ENCODE peak calls at places on chromosome 11, in five cellular contexts. G is Panc1, T is left lung, D is heart right ventricle, W is body of pancreas. X is an unnamed sample. For H3K36me3 and H3K9me3, the result is how much of the 10 kb centered on the place peaks cover.

GRCh38 chr11:73331138-73331916 is 23.3 kb downstream of the ARHGEF17 start:
- DNase-seq in G (no peak), D (peak), T (no peak), W (no peak), X (no peak)

GRCh38 chr11:12723410-12724297 is 49.4 kb downstream of the TEAD1 start:
- DNase-seq in W (no peak), G (no peak), D (no peak), T (no peak), X (no peak)

GRCh38 chr11:117945047-117945820 is 16.0 kb upstream of the TMPRSS13 start:
- DNase-seq in T (no peak), D (no peak), W (no peak), G (no peak), X (no peak)

GRCh38 chr11:27237641-27238040 is 125.4 kb downstream of the CCDC34 start:
- DNase-seq in G (no peak), W (no peak), T (no peak), D (no peak), X (no peak)

GRCh38 chr11:11400635-11401232 is 47.7 kb upstream of the CSNK2A3 start:
- DNase-seq in W (no peak), G (no peak), T (no peak), D (no peak), X (no peak)

GRCh38 chr11:121024989-121025388 is 1.1 kb downstream of the TBCEL start:
- DNase-seq in T (peak), W (no peak), D (no peak), G (no peak), X (no peak)

GRCh38 chr11:62245271-62245753 is 3.3 kb downstream of the SCGB1D2 start:
- DNase-seq in W (no peak), D (no peak), G (no peak), T (no peak), X (no peak)

GRCh38 chr11:76782526-76783293 is 446 bp upstream of the TSKU start:
- DNase-seq in W (peak), G (no peak), D (peak), T (peak), X (peak)

GRCh38 chr11:14021738-14022137 is 59.2 kb downstream of the SPON1 start:
- DNase-seq in G (no peak), W (no peak), T (no peak), D (no peak), X (no peak)

DNA sequence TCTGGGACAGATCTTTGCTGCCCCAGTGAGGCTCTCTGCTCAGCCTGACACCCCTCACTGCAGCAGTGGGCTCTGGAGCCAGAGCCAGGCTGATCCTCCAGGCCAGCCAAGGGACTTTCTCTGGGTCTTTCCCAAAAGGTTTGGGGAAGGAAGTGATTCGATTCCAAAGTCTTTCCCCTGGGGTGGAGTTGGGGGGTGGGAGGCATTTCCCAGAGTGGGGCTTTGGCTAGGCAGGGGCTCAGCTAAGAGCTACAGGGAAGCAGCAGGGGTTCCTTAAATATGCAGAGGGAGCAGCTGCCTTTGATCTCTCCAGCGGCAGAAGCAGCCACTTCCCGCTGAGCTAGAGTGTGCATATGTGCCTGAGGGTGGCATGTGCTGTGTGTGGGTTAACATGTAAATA is 192.9 kb downstream of the INSC start:
- DNase-seq in G (no peak), T (no peak), D (no peak), W (no peak), X (no peak)
- H3K4me3 ChIP-seq in G (no peak), T (no peak), D (no peak), W (no peak), X (no peak)

GRCh38 chr11:128715691-128716153 is 21.9 kb downstream of the FLI1 start:
- DNase-seq in G (no peak), D (no peak), T (no peak), W (no peak), X (no peak)
- H3K36me3 ChIP-seq in G (under half), D (under half), T (under half), W (under half), X (under half)

GRCh38 chr11:2655834-2656622 is 43.8 kb downstream of the KCNQ1OT1 start:
- DNase-seq in T (no peak), W (no peak), D (no peak), G (no peak), X (no peak)
- H3K9me3 ChIP-seq in T (under half), W (under half), D (under half), G (under half), X (under half)

GRCh38 chr11:34620820-34621792 is at the start of gene EHF:
- DNase-seq in G (no peak), W (no peak), T (no peak), D (no peak), X (no peak)
- H3K4me3 ChIP-seq in G (no peak), W (peak), T (peak), D (no peak), X (no peak)

GRCh38 chr11:94885133-94885532 is 88.2 kb downstream of the CWC15 start:
- DNase-seq in G (no peak), T (no peak), W (no peak), D (no peak), X (no peak)
- H3K36me3 ChIP-seq in G (under half), T (under half), W (under half), D (under half), X (under half)

GRCh38 chr11:37574361-37574760 is 976.3 kb upstream of the RAG2 start:
- DNase-seq in D (no peak), T (no peak), W (no peak), G (no peak), X (no peak)
- H3K9me3 ChIP-seq in D (under half), T (under half), W (under half), G (under half), X (under half)

DNA sequence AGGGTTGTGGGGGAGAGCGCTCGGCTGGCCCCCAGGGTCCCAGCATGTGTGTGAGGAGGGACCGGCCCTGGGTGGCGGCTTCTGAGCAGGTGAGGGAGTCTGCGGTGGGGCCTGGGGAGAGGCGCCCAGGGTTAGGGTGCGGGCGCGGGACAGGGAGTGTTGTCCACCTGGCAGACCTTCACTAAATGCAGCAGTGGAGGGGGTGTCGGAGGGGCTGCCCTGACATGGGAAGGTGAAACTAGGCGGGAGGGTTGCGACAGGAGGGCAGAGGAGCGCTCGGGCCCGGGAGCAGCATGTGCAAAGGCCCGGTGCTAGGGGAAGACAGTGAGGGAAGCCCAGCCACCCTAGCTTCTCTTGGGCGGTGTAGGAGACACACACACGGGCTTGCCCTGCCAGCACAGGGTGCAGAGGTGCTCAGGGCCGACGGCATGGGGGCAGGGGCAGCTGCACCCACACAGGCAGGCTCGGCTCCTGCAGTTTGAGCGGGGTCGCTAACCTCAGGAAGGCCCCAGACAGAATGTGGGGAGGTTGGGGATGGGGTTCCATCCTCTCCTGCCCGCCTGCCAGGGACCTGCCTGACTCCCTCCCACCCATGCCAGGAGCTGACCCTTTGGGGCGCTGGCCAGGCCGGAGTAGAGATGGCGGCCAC is 22.2 kb downstream of the OTUB1 start:
- DNase-seq in T (no peak), D (no peak), G (no peak), W (no peak), X (no peak)
- H3K4me3 ChIP-seq in T (no peak), D (peak), G (no peak), W (no peak), X (no peak)

GRCh38 chr11:67245046-67245445 is 21.2 kb upstream of the GRK2 start:
- DNase-seq in G (no peak), W (no peak), T (no peak), D (no peak), X (no peak)
- H3K36me3 ChIP-seq in G (half or more), W (under half), T (half or more), D (under half), X (under half)

GRCh38 chr11:106275151-106275550 is 197.7 kb downstream of the AASDHPPT start:
- DNase-seq in D (no peak), G (no peak), W (no peak), T (no peak), X (no peak)

GRCh38 chr11:106276859-106277436 is 199.5 kb downstream of the AASDHPPT start:
- DNase-seq in W (no peak), D (no peak), T (no peak), G (no peak), X (no peak)

GRCh38 chr11:106276126-106276525 is 198.7 kb downstream of the AASDHPPT start:
- DNase-seq in T (no peak), W (no peak), D (no peak), G (no peak), X (no peak)

GRCh38 chr11:106271686-106272085 is 194.2 kb downstream of the AASDHPPT start:
- DNase-seq in W (no peak), G (no peak), T (no peak), D (no peak), X (no peak)

DNA sequence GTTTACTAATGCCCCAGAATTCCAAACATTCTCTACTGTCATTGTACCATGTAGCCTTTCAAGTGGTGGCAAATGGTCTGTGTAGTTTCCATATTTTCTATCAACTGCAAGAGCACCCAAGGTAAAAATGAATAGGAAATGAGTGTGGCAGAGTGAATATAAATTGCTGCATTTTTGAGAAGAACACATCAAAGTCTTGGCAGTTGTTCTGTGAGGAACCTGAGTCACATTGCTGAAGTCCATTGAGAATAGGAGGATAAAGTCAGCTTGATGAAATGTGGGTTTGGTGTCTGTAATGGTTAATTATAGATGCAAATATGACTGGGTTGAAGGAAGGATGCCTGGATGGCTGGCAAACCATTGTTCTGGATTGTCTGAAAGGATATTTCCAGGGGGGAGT is 193.7 kb downstream of the AASDHPPT start:
- DNase-seq in G (no peak), D (no peak), T (no peak), W (no peak), X (no peak)
- H3K9me3 ChIP-seq in G (under half), D (under half), T (under half), W (under half), X (under half)

X was measured in aorta.